ENCODE peak calls at places on chromosomes 13 and 19, in four cellular contexts. M is breast epithelium, X is GM23338, V is suprapubic skin. B is an unnamed sample.

GRCh38 chr13:30551194-30551593 is 66.5 kb upstream of the USPL1 start:
- DNase-seq in M (no peak), X (peak), V (no peak), B (no peak)

GRCh38 chr19:42295831-42296525 is 6.0 kb upstream of the PRR19 start:
- DNase-seq in M (peak), X (peak), V (peak), B (peak)

GRCh38 chr19:29860492-29860891 is 48.7 kb downstream of the CCNE1 start:
- DNase-seq in M (no peak), X (peak), V (no peak), B (no peak)

GRCh38 chr19:12126707-12127106 is 13.4 kb downstream of the ZNF20 start:
- DNase-seq in M (no peak), X (peak), V (no peak), B (no peak)

GRCh38 chr19:530133-531008 is 1.2 kb upstream of the CDC34 start:
- DNase-seq in M (no peak), X (no peak), V (no peak), B (no peak)

GRCh38 chr13:102648046-102648445 is 46.8 kb downstream of the METTL21C start:
- DNase-seq in M (no peak), X (no peak), V (no peak), B (no peak)

GRCh38 chr19:7970716-7971448 is 27.4 kb upstream of the TIMM44 start:
- DNase-seq in M (no peak), X (peak), V (no peak), B (peak)

GRCh38 chr19:8393871-8394250 is 3.7 kb downstream of the RAB11B start:
- DNase-seq in M (no peak), X (no peak), V (no peak), B (no peak)

GRCh38 chr19:38265213-38265861 is 964 bp downstream of the SPINT2 start:
- DNase-seq in M (no peak), X (peak), V (no peak), B (no peak)

GRCh38 chr19:17076539-17076919 is 952 bp downstream of the MYO9B start:
- DNase-seq in M (no peak), X (peak), V (no peak), B (peak)

GRCh38 chr19:14361824-14362223 is 19.4 kb upstream of the ADGRE5 start:
- DNase-seq in M (no peak), X (peak), V (no peak), B (peak)

GRCh38 chr13:63492604-63493003 is 2077.0 kb upstream of the PCDH20 start:
- DNase-seq in M (no peak), X (no peak), V (no peak), B (no peak)
- TF ChIP-seq POLR2AphosphoS5 in M (no peak), X (no peak), V (no peak), B (no peak)

GRCh38 chr19:2495130-2495641 is 19.3 kb downstream of the GADD45B start:
- DNase-seq in M (peak), X (no peak), V (peak), B (peak)

GRCh38 chr19:2497186-2497585 is 21.3 kb downstream of the GADD45B start:
- DNase-seq in M (no peak), X (no peak), V (no peak), B (no peak)

GRCh38 chr19:2494447-2495129 is 18.7 kb downstream of the GADD45B start:
- DNase-seq in M (peak), X (peak), V (peak), B (peak)

GRCh38 chr19:2494084-2494446 is 18.1 kb downstream of the GADD45B start:
- DNase-seq in M (no peak), X (no peak), V (no peak), B (no peak)

GRCh38 chr19:2495651-2496316 is 19.9 kb downstream of the GADD45B start:
- DNase-seq in M (no peak), X (no peak), V (no peak), B (no peak)
- H3K4me3 ChIP-seq in M (peak), X (peak), V (peak), B (peak)

GRCh38 chr13:111993701-111994100 is 73.2 kb upstream of the SOX1 start:
- DNase-seq in M (no peak), X (no peak), V (no peak), B (no peak)

GRCh38 chr13:111994578-111994977 is 72.4 kb upstream of the SOX1 start:
- DNase-seq in M (no peak), X (no peak), V (no peak), B (no peak)

GRCh38 chr13:111990362-111990761 is 76.6 kb upstream of the SOX1 start:
- DNase-seq in M (no peak), X (no peak), V (no peak), B (no peak)

DNA sequence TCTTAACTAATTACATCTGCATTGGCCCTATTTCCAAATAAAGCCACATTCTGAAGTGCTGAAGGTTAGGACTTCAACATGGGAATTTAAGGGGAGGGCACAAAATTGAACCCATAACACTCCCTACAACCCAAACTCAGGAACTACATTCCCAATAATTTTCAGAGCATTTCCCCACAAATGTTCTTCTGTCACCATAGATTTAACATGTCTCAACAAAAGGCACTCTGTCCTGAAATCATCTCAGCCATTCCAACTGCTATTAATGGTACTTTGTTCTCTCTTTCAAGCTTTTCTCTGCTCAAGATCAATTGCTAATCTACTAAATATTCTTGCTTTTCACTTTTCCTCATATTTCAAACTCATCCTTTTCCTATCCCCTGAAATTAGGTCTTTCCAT is 74.0 kb upstream of the SOX1 start:
- DNase-seq in M (no peak), X (no peak), V (no peak), B (no peak)
- TF ChIP-seq POLR2AphosphoS5 in M (no peak), X (no peak), V (no peak), B (no peak)

DNA sequence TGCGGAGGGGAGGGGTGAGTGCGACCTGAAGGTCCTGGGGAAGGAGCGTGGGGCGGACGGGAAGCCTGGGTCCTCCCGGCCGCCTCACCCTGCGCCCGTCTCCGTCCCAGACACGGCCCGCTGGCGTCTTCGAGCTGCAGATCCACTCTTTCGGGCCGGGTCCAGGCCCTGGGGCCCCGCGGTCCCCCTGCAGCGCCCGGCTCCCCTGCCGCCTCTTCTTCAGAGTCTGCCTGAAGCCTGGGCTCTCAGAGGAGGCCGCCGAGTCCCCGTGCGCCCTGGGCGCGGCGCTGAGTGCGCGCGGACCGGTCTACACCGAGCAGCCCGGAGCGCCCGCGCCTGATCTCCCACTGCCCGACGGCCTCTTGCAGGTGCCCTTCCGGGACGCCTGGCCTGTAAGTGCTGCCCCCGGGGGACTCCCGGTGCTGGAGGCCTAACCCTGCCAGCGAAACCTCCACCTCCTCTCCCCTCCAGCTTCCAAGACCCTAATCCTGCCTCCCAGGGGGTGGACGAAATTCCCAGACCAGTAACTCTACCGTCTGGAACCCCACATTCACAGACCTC is 415 bp downstream of the DLL3 start:
- DNase-seq in M (no peak), X (peak), V (no peak), B (peak)
- H3K4me3 ChIP-seq in M (peak), X (peak), V (peak), B (peak)

GRCh38 chr19:35117791-35118190 is 2.2 kb downstream of the FXYD3 start:
- DNase-seq in M (no peak), X (no peak), V (no peak), B (no peak)
- TF ChIP-seq POLR2AphosphoS5 in M (no peak), X (no peak), V (no peak), B (no peak)

GRCh38 chr19:45780146-45780447 is 2.2 kb downstream of the DMPK start:
- DNase-seq in M (no peak), X (no peak), V (no peak), B (no peak)

GRCh38 chr19:45780448-45781281 is 1.6 kb downstream of the DMPK start:
- DNase-seq in M (no peak), X (no peak), V (no peak), B (no peak)

GRCh38 chr19:45778010-45778671 is 4.1 kb downstream of the DMPK start:
- DNase-seq in M (no peak), X (no peak), V (no peak), B (no peak)

GRCh38 chr19:45777395-45777961 is 4.8 kb downstream of the DMPK start:
- DNase-seq in M (no peak), X (no peak), V (no peak), B (no peak)

DNA sequence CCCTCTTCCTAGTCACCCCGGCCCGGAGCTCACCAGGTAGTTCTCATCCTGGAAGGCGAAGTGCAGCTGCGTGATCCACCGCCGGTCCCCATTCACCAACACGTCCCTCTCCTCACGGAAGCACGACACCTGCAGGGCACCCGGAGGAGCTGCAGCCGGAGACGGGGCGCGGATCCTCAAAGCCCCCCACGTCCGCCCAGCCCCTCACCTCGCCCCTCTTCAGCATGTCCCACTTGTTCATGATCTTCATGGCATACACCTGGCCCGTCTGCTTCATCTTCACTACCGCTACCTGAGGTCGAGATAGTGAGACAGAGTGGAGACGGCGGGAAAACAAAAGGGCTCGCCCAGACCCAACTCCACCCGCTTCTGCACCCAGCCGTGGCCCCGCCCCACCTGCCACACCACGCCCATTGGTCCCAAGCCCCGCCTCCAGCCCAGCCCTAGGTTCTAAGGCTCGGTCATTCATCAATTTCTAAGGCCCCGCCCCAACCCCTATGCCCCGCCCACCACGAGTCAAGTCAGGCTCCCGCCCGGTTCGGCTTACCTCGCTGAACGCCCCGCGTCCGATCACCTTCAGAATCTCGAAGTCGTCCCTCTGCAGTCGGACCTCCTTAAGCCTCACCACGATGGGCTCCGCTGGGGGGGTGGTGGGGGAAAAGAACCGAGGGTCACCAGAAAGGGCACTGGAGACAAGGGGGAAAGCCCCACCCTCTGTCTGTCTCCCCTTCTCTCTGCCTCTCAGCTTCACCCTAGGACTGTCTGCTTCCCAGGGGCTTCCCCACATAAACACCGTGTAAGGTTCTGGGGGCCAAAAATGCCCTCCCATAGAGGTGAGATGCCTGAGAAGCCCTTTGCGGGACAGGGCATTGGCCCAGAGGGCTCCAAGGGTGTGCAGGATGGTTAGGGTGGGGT is 2.8 kb downstream of the DMPK start:
- DNase-seq in M (peak), X (peak), V (peak), B (peak)
- H3K4me3 ChIP-seq in M (peak), X (peak), V (peak), B (peak)

GRCh38 chr13:39321578-39321977 is 281.4 kb downstream of the LHFPL6 start:
- DNase-seq in M (no peak), X (no peak), V (peak), B (no peak)

GRCh38 chr13:39322836-39323585 is 280.0 kb downstream of the LHFPL6 start:
- DNase-seq in M (no peak), X (no peak), V (no peak), B (no peak)

GRCh38 chr13:39311619-39312018 is 273.4 kb downstream of the NHLRC3 start:
- DNase-seq in M (no peak), X (no peak), V (no peak), B (no peak)

GRCh38 chr13:39313721-39314120 is 275.5 kb downstream of the NHLRC3 start:
- DNase-seq in M (no peak), X (no peak), V (no peak), B (no peak)

DNA sequence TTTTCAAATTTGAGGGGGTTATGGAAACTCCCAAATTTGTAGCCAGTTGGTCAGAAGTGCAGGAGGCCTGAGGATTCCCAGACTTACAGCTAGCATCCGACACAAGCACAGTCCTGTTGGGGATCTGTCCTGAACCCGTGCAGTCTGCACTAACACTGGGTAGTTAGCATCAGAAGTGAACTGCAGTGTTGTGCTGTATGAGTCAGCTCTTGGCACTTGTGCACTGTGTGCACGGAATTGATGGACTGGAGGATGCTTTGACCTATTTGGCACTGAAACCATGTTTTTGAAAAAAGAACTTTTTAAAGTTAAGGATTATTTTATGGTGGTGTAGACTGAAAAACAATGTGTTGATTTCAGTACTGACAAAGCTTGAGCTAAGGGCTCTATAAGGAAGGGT is 279.0 kb downstream of the NHLRC3 start:
- DNase-seq in M (no peak), X (no peak), V (no peak), B (no peak)
- TF ChIP-seq POLR2AphosphoS5 in M (peak), X (no peak), V (no peak), B (no peak)

DNA sequence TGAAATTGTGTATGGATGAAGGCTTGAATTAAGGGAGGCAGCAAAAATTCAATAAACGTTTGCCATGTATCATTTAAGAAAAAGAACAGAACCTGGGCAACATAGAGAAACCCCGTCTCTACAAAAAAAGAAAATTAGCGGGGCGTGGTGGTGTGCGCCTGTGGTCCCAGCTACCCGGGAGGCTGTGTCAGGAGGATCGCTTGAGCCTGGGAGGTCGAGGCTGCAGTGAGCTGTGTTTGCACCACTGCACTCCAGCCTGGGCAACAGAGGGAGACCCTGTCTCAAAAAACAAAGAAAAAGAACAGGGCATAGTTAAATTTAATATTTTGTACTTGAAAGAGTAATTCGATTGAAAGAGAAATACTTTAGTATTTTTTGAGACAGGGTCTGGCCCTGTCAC is 1.4 kb downstream of the UBA2 start:
- DNase-seq in M (no peak), X (no peak), V (no peak), B (no peak)
- H3K4me3 ChIP-seq in M (peak), X (peak), V (peak), B (peak)

B was measured in spleen.